ENCODE peak calls at places on chromosomes 11 and 22, in six cellular contexts. H is T follicular helper cell, I is T-helper 17 cell, G is uterus, V is Calu3, D is mucosa of gallbladder. B is an unnamed sample.

GRCh38 chr22:22025320-22026156 is 43.0 kb upstream of the TOP3B start:
- DNase-seq in D (no peak), V (no peak), I (no peak), H (no peak), G (no peak), B (no peak)

GRCh38 chr22:44661659-44662569 is 40.1 kb upstream of the PRR5 start:
- DNase-seq in H (no peak), D (no peak), I (no peak), G (no peak), V (no peak), B (no peak)

GRCh38 chr11:9787981-9788521 is 124.2 kb downstream of the SWAP70 start:
- DNase-seq in H (no peak), V (no peak), D (peak; percentile 26), I (no peak), G (peak; percentile 36), B (no peak)

GRCh38 chr11:116224154-116224888 is 548.5 kb downstream of the BUD13 start:
- DNase-seq in G (peak; percentile 39), H (no peak), V (peak; percentile 44), I (no peak), D (peak; percentile 49), B (no peak)

GRCh38 chr11:44860967-44861828 is 89.5 kb downstream of the TP53I11 start:
- DNase-seq in H (no peak), D (no peak), I (no peak), V (no peak), G (no peak), B (no peak)

GRCh38 chr11:99865951-99866350 is 821.1 kb upstream of the ARHGAP42 start:
- DNase-seq in V (no peak), D (no peak), G (no peak), I (no peak), H (no peak), B (no peak)

GRCh38 chr11:95501761-95502266 is 270.8 kb upstream of the SESN3 start:
- DNase-seq in I (no peak), D (no peak), H (no peak), V (no peak), G (peak; percentile 64), B (no peak)

GRCh38 chr11:19864141-19865120 is 151.8 kb downstream of the NAV2 start:
- DNase-seq in I (no peak), H (no peak), G (no peak), V (no peak), D (no peak), B (no peak)

GRCh38 chr22:19981961-19982920 is 34.4 kb downstream of the ARVCF start:
- DNase-seq in I (no peak), G (no peak), V (no peak), D (no peak), H (no peak), B (no peak)

GRCh38 chr11:129077191-129077590 is 114.9 kb downstream of the ARHGAP32 start:
- DNase-seq in H (no peak), D (no peak), I (no peak), V (no peak), G (no peak), B (no peak)